ENCODE peak calls at places on chromosomes 16 and 17, in ten cellular contexts. Y is PC-9; L is right cardiac atrium; J is small intestine; I is heart left ventricle; G is CD4-positive, alpha-beta memory T cell; M is uterus; A is left lung; F is IMR-90; S is ovary. D is an unnamed sample. For H3K4me1, the result is how much of the 10 kb centered on the place peaks cover.

GRCh38 chr17:5823219-5823618 is 238.9 kb upstream of the NLRP1 start:
- DNase-seq in G (no peak), S (no peak), A (no peak), F (no peak), Y (no peak), L (no peak), M (no peak), I (no peak), J (no peak), D (no peak)

GRCh38 chr17:50170662-50171370 is 5.0 kb downstream of the SGCA start:
- DNase-seq in F (no peak), A (no peak), J (no peak), Y (peak), G (no peak), L (peak), I (no peak), S (no peak), M (no peak), D (no peak)

GRCh38 chr16:10541396-10541795 is 39.0 kb downstream of the EMP2 start:
- DNase-seq in M (no peak), S (peak), F (no peak), I (no peak), Y (no peak), A (no peak), J (no peak), L (peak), G (no peak), D (no peak)

GRCh38 chr17:5537251-5537650 is 47.1 kb downstream of the NLRP1 start:
- DNase-seq in A (no peak), I (no peak), Y (no peak), L (no peak), M (no peak), J (no peak), S (no peak), G (no peak), F (peak), D (peak)

GRCh38 chr17:21272881-21273839 is 11.4 kb upstream of the MAP2K3 start:
- DNase-seq in M (no peak), Y (no peak), F (no peak), S (no peak), L (no peak), J (peak), G (no peak), I (no peak), A (no peak), D (no peak)

GRCh38 chr17:73564856-73565255 is 79.4 kb downstream of the SDK2 start:
- DNase-seq in L (no peak), I (no peak), J (no peak), G (no peak), F (no peak), A (no peak), Y (no peak), S (no peak), M (no peak), D (no peak)

GRCh38 chr17:83155128-83156081 is 76.0 kb downstream of the METRNL start:
- DNase-seq in M (peak), I (no peak), A (no peak), S (no peak), J (no peak), L (peak), F (peak), G (no peak), Y (peak), D (peak)

GRCh38 chr16:31201511-31202401 is 804 bp downstream of the PYCARD start:
- DNase-seq in L (peak), I (peak), A (peak), F (no peak), S (peak), Y (no peak), J (peak), M (no peak), G (peak), D (no peak)

GRCh38 chr16:25066426-25066746 is 45.2 kb upstream of the LCMT1 start:
- DNase-seq in L (no peak), G (peak), M (no peak), J (no peak), Y (no peak), A (no peak), I (no peak), S (peak), F (no peak), D (no peak)
- H3K4me3 ChIP-seq in L (peak), G (peak), M (peak), J (peak), Y (peak), A (peak), I (peak), S (peak), F (peak), D (peak)

GRCh38 chr16:86225905-86226371 is 284.4 kb upstream of the FOXF1 start:
- DNase-seq in Y (no peak), A (peak), G (no peak), I (no peak), S (no peak), L (no peak), F (peak), M (no peak), J (no peak), D (no peak)

GRCh38 chr16:86222541-86222940 is 287.8 kb upstream of the FOXF1 start:
- DNase-seq in M (no peak), L (no peak), J (no peak), F (peak), S (no peak), G (no peak), A (no peak), I (no peak), Y (no peak), D (no peak)

GRCh38 chr16:86222965-86223551 is 287.3 kb upstream of the FOXF1 start:
- DNase-seq in L (no peak), F (peak), I (no peak), M (no peak), J (peak), Y (no peak), S (no peak), A (no peak), G (no peak), D (no peak)

GRCh38 chr16:86224629-86225028 is 285.7 kb upstream of the FOXF1 start:
- DNase-seq in Y (no peak), S (no peak), G (no peak), L (no peak), A (no peak), J (no peak), M (no peak), F (no peak), I (no peak), D (no peak)

GRCh38 chr16:86224126-86224525 is 286.2 kb upstream of the FOXF1 start:
- DNase-seq in F (no peak), S (no peak), M (no peak), J (no peak), G (no peak), A (no peak), L (no peak), Y (no peak), I (no peak), D (no peak)
- H3K27ac ChIP-seq in F (peak), S (no peak), M (no peak), J (peak), G (no peak), A (no peak), L (no peak), Y (no peak), I (no peak), D (no peak)

GRCh38 chr16:67449328-67449727 is 18.4 kb downstream of the HSD11B2 start:
- DNase-seq in Y (no peak), I (no peak), L (peak), F (no peak), S (no peak), J (peak), A (no peak), M (no peak), G (no peak), D (no peak)

GRCh38 chr16:67447508-67448076 is 16.7 kb downstream of the HSD11B2 start:
- DNase-seq in G (peak), Y (no peak), J (peak), L (peak), I (no peak), M (peak), F (peak), A (no peak), S (peak), D (no peak)

GRCh38 chr16:67449739-67450138 is 18.8 kb downstream of the HSD11B2 start:
- DNase-seq in I (no peak), J (no peak), L (peak), Y (peak), F (no peak), M (no peak), A (no peak), S (no peak), G (no peak), D (no peak)

GRCh38 chr16:67446968-67447507 is 16.1 kb downstream of the HSD11B2 start:
- DNase-seq in G (no peak), I (no peak), F (no peak), A (no peak), Y (no peak), L (no peak), M (no peak), J (no peak), S (no peak), D (no peak)

GRCh38 chr16:67448580-67448979 is 17.7 kb downstream of the HSD11B2 start:
- DNase-seq in A (no peak), G (no peak), L (no peak), S (no peak), M (no peak), I (no peak), F (no peak), Y (no peak), J (peak), D (no peak)
- H3K4me1 ChIP-seq in A (half or more), G (under half), L (half or more), S (half or more), M (under half), I (half or more), F (under half), Y (under half), J (under half), D (under half)

DNA sequence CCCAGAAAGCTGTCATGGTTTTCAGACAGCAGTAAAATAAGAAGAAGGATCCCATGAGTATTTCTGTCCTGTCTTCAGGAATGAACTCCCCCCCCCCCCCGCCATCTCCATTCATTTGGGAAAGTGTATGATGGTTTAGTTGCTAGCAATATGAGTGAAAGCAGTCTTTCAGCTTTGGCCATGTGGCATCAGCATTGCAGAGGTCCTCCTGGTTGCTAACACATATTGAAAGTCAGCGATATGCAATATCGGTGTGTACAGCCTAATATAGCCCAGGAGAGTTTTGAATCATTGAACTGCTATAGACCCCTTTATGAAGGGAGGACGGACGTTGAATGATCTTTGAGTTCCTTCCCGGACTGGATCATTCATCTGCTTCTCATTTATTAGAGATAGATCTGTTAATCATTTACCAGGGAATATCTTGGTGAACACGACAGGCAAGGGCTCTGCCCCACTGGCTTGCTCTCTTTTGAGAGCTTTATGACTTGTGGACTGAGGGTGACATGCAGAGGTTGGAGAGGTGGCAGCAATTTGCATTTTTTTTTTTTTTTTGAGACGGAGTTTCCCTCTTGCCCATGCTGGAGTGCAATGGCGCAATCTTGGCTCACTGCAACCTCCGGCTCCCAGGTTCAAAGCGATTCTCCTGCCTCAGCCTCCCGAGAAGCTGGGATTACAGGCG is 25.2 kb downstream of the DEF8 start:
- DNase-seq in Y (no peak), A (no peak), L (no peak), I (no peak), G (no peak), M (no peak), S (no peak), F (no peak), J (peak), D (no peak)
- H3K4me3 ChIP-seq in Y (peak), A (peak), L (peak), I (peak), G (peak), M (no peak), S (peak), F (no peak), J (peak), D (no peak)

GRCh38 chr17:3827124-3827773 is 18.8 kb downstream of the NCBP3 start:
- DNase-seq in S (peak), F (peak), A (peak), G (peak), Y (peak), J (peak), M (peak), I (no peak), L (peak), D (no peak)
- H3K27ac ChIP-seq in S (no peak), F (no peak), A (no peak), G (no peak), Y (no peak), J (no peak), M (no peak), I (peak), L (no peak), D (no peak)

GRCh38 chr17:65544658-65545057 is 16.8 kb downstream of the AXIN2 start:
- DNase-seq in L (no peak), G (no peak), S (no peak), F (no peak), J (no peak), Y (peak), A (no peak), M (no peak), I (no peak), D (no peak)
- H3K4me1 ChIP-seq in L (under half), G (under half), S (under half), F (under half), J (under half), Y (under half), A (under half), M (under half), I (under half), D (under half)

GRCh38 chr17:65558311-65558682 is 3.2 kb downstream of the AXIN2 start:
- DNase-seq in I (no peak), F (no peak), G (no peak), A (no peak), M (no peak), J (no peak), S (no peak), L (no peak), Y (no peak), D (no peak)

GRCh38 chr17:65558683-65559311 is 2.7 kb downstream of the AXIN2 start:
- DNase-seq in J (no peak), G (peak), M (no peak), I (no peak), F (no peak), A (no peak), Y (no peak), L (peak), S (peak), D (no peak)

GRCh38 chr17:65556014-65556909 is 5.2 kb downstream of the AXIN2 start:
- DNase-seq in F (peak), G (peak), S (peak), I (peak), L (peak), Y (no peak), A (peak), M (peak), J (peak), D (peak)

GRCh38 chr17:65556910-65557348 is 4.5 kb downstream of the AXIN2 start:
- DNase-seq in S (no peak), M (no peak), L (no peak), G (no peak), I (no peak), A (no peak), F (no peak), J (no peak), Y (no peak), D (no peak)

GRCh38 chr17:65557349-65558310 is 3.8 kb downstream of the AXIN2 start:
- DNase-seq in J (peak), I (no peak), F (peak), S (no peak), L (no peak), A (no peak), G (peak), Y (no peak), M (no peak), D (no peak)
- H3K4me3 ChIP-seq in J (no peak), I (no peak), F (no peak), S (peak), L (peak), A (no peak), G (peak), Y (no peak), M (no peak), D (peak)

DNA sequence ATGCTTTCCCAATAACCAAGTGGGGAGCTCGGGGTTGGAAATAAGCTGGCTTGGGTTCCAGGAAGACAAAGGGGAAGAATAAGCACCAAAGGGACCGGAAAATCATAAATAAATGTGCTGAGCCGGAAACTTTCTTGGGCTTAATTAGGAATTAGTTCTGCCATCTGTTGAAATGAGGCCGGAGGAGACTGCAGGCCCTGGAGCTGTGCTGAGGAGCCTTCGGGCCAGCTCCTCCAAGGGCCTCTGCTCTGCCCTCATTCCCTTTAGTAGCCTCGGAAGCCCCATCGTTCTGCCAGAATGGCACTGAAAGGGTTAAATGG is 36.5 kb downstream of the GRIN2C start:
- DNase-seq in L (no peak), G (no peak), F (no peak), I (no peak), S (no peak), M (no peak), J (no peak), A (no peak), Y (no peak), D (no peak)
- H3K27ac ChIP-seq in L (no peak), G (no peak), F (no peak), I (no peak), S (no peak), M (no peak), J (no peak), A (no peak), Y (no peak), D (no peak)

D was measured in ascending aorta.